ENCODE peak calls at places on chromosomes 11 and 22, in four cellular contexts. L, C, V and X are unnamed samples.

GRCh38 chr11:2379471-2380174 is 2.5 kb downstream of the CD81 start:
- DNase-seq in L (no peak), C (no peak), V (no peak), X (no peak)

GRCh38 chr11:115674831-115675230 is 170.6 kb upstream of the CADM1 start:
- DNase-seq in L (peak), C (no peak), V (no peak), X (no peak)

GRCh38 chr11:75333807-75334140 is 17.7 kb downstream of the ARRB1 start:
- DNase-seq in L (no peak), C (no peak), V (no peak), X (no peak)

GRCh38 chr11:65485820-65486219 is 13.0 kb upstream of the MALAT1 start:
- DNase-seq in L (no peak), C (no peak), V (no peak), X (no peak)

GRCh38 chr11:84243629-84244263 is 957.6 kb upstream of the CCDC90B start:
- DNase-seq in L (no peak), C (no peak), V (no peak), X (no peak)

GRCh38 chr11:110087820-110088534 is 5.2 kb upstream of the ZC3H12C start:
- DNase-seq in L (no peak), C (peak), V (no peak), X (no peak)

GRCh38 chr11:26626346-26626745 is 54.3 kb upstream of the MUC15 start:
- DNase-seq in L (no peak), C (no peak), V (no peak), X (no peak)

GRCh38 chr11:47348131-47348802 is 4.2 kb downstream of the MYBPC3 start:
- DNase-seq in L (no peak), C (no peak), V (no peak), X (no peak)

GRCh38 chr11:72683782-72684200 is 9.6 kb upstream of the PDE2A start:
- DNase-seq in L (peak), C (peak), V (peak), X (peak)

GRCh38 chr11:3840289-3840869 is 380 bp downstream of the RHOG start:
- DNase-seq in L (no peak), C (no peak), V (peak), X (no peak)

GRCh38 chr11:57741132-57742086 is at the start of gene SELENOH:
- DNase-seq in L (peak), C (peak), V (peak), X (peak)

GRCh38 chr22:41660416-41660815 is 28.3 kb downstream of the SNU13 start:
- DNase-seq in L (no peak), C (peak), V (no peak), X (no peak)

DNA sequence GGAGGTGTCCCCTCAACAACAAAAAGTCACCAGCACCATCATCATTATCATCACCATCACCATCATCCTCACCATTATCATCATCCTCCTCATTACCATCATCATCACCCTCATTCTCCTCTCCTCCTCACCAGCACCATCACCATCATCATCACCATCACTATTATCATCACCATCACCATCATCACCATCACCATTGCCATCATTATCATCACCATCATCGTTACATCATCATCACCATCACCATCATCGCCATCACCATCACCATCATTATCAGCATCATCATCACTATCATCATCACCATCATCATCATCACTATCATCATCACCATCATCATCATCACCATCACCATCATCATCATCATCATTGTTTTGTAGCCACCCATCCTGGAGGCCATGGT is 212.6 kb downstream of the MN1 start:
- DNase-seq in L (no peak), C (no peak), V (no peak), X (no peak)
- H4K5ac ChIP-seq in L (no peak), C (no peak), V (no peak), X (no peak)

DNA sequence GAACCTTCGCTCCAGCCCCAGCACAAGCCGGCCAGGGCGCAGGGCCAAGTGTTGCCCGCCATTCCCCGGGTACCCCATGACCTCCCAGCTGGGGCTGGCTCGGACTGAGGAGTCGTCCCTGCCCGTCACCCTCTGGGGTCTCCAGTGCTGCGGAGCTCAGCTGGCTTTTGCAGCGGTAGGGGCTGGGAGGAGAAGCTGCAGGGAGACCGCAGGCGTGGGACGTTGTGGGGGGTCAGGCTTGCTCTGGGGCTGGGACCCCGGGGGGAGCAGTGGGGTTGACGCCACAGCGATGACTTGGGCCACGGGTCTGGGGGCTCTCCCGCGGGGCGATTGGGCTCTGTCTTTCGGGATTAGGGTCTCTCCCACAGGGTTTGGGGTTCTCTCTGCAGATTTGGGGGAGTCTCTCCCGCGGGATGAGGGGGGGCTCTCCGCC is 376 bp upstream of the GAL start:
- DNase-seq in L (no peak), C (no peak), V (no peak), X (no peak)
- H2BK15ac ChIP-seq in L (no peak), C (no peak), V (peak), X (no peak)

GRCh38 chr11:90222152-90222458 is 744 bp downstream of the CHORDC1 start:
- DNase-seq in L (no peak), C (no peak), V (no peak), X (no peak)

GRCh38 chr11:90219438-90219837 is 3.4 kb downstream of the CHORDC1 start:
- DNase-seq in L (peak), C (no peak), V (no peak), X (no peak)

GRCh38 chr11:90220391-90220790 is 2.5 kb downstream of the CHORDC1 start:
- DNase-seq in L (no peak), C (peak), V (no peak), X (no peak)

GRCh38 chr11:90216611-90217010 is 6.2 kb downstream of the CHORDC1 start:
- DNase-seq in L (no peak), C (no peak), V (no peak), X (no peak)

GRCh38 chr11:90218606-90219005 is 4.2 kb downstream of the CHORDC1 start:
- DNase-seq in L (peak), C (no peak), V (no peak), X (peak)
- H4K5ac ChIP-seq in L (no peak), C (no peak), V (no peak), X (no peak)

GRCh38 chr22:23284504-23285033 is 104.3 kb downstream of the BCR start:
- DNase-seq in L (no peak), C (no peak), V (no peak), X (no peak)

GRCh38 chr22:23282986-23283385 is 102.7 kb downstream of the BCR start:
- DNase-seq in L (no peak), C (no peak), V (no peak), X (no peak)

GRCh38 chr22:23282516-23282915 is 102.2 kb downstream of the BCR start:
- DNase-seq in L (no peak), C (no peak), V (no peak), X (no peak)

GRCh38 chr22:23285236-23285635 is 104.9 kb downstream of the BCR start:
- DNase-seq in L (no peak), C (no peak), V (no peak), X (no peak)

DNA sequence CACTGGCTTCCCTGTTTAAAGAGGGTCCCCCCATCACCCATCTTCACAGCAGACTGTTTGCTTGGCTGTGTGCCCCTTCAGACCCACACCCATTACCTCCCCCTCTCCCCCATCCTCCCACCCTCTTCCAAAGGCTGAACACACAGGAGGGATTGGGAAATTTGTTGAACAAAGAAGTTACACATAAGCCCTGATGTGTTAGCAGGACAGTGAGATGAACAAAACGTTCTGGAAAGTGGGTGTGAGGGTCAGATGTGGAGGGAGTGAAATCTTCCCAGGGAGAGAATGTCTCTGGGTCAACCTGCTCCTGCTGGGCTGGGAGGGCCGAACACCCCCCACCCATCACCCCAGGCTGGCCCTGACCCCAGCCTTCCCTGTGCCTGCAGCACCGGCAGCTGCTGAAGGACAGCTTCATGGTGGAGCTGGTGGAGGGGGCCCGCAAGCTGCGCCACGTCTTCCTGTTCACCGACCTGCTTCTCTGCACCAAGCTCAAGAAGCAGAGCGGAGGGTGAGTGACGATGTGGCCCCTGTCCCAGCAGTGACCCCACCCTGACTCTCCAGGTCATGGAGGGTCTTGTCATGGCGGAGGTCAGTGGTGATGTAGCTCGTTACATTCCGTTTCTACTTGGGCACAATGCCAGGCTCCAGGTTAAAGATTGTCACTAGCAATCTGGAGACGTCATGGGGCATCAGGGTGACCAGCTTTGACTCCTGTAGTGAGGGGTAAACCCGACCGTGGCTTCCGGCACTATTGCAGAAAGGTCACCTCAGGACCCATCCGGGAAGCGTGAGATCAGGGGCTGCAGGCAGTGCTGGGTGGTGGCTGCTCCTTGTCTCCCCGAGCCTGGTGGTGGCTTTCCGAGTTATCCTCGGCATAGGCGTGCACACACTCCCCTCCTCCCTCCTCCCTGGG is 103.5 kb downstream of the BCR start:
- DNase-seq in L (no peak), C (no peak), V (no peak), X (no peak)
- H2BK15ac ChIP-seq in L (no peak), C (no peak), V (no peak), X (no peak)

DNA sequence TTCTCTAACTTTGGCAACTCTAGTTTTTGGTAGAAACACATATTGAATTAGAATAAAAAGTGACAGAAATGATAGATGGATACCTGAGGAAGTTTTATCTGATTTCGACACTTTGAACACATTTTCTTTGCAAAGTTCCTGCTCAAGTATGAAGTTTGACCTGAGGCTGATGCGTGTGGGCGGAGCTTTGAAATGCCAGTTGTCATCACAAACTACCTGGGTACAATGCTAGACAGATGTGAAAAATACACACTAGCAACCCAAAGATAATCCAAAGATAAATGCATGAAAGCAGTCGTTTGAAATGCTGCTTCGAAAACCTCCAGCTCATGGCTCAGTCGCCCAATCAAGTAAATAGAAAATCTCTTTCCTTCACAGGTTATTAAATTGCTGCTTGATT is 54.8 kb downstream of the CD44 start:
- DNase-seq in L (no peak), C (no peak), V (no peak), X (no peak)
- H4K5ac ChIP-seq in L (no peak), C (peak), V (no peak), X (no peak)

DNA sequence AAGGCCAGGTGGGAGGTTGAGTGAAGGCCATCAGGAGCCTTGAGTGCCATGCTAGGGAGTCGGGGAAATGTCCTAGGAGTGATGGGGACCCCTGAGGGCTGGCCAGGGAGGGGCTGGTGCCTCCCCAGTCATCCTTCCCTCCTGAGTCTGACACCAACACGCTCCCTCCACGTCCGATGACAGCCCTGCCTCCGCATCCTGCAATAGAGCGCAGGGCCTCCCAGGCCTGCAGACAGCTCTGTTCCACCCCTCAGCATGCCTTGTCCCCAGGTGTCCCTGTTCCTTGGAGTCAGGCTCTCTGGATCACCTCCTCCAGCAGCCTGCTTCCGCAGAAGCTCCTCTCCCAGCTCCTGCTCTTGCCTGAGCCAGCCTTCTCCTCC is 3.1 kb downstream of the RAC2 start:
- DNase-seq in L (no peak), C (no peak), V (no peak), X (no peak)
- H2BK15ac ChIP-seq in L (no peak), C (no peak), V (no peak), X (no peak)

GRCh38 chr22:25166266-25167056 is 33.2 kb upstream of the CRYBB3 start:
- DNase-seq in L (no peak), C (no peak), V (no peak), X (no peak)
- H4K5ac ChIP-seq in L (no peak), C (no peak), V (no peak), X (no peak)

GRCh38 chr22:25762147-25762546 is 20.2 kb downstream of the MYO18B start:
- DNase-seq in L (peak), C (no peak), V (no peak), X (no peak)

GRCh38 chr22:25758316-25758715 is 16.3 kb downstream of the MYO18B start:
- DNase-seq in L (no peak), C (no peak), V (no peak), X (no peak)

GRCh38 chr22:25759825-25760231 is 17.8 kb downstream of the MYO18B start:
- DNase-seq in L (peak), C (peak), V (no peak), X (no peak)

GRCh38 chr22:25760848-25761595 is 19.0 kb downstream of the MYO18B start:
- DNase-seq in L (no peak), C (no peak), V (no peak), X (no peak)

GRCh38 chr22:25760294-25760693 is 18.3 kb downstream of the MYO18B start:
- DNase-seq in L (no peak), C (no peak), V (no peak), X (no peak)
- H2BK15ac ChIP-seq in L (no peak), C (no peak), V (no peak), X (no peak)